ENCODE peak calls at places on chromosome X, in five cellular contexts. H is astrocyte, Y is cardiac muscle cell, M is kidney, I is OCI-LY7. G is an unnamed sample.

GRCh38 chrX:107429090-107429489 is 20.4 kb upstream of the FRMPD3 start:
- DNase-seq in H (no peak), Y (peak; percentile 53), M (no peak), I (peak; percentile 53), G (no peak)

GRCh38 chrX:146581981-146582712 is 227.4 kb upstream of the CXorf51B start:
- DNase-seq in H (no peak), Y (peak; percentile 7), M (no peak), I (no peak), G (no peak)

GRCh38 chrX:9682456-9682855 is 83.2 kb downstream of the GPR143 start:
- DNase-seq in H (no peak), Y (peak; percentile 53), M (no peak), I (no peak), G (no peak)

GRCh38 chrX:63418211-63418610 is 67.1 kb upstream of the SPIN4 start:
- DNase-seq in H (no peak), Y (no peak), M (no peak), I (no peak), G (no peak)

GRCh38 chrX:103356023-103356798 is at the start of gene TCEAL9:
- DNase-seq in H (peak; percentile 74), Y (peak; percentile 88), M (peak; percentile 81), I (peak; percentile 5), G (peak; percentile 42)

GRCh38 chrX:7580127-7580526 is 262.8 kb upstream of the VCX start:
- DNase-seq in H (no peak), Y (peak; percentile 31), M (no peak), I (no peak), G (no peak)

GRCh38 chrX:55908685-55909212 is 191.2 kb downstream of the RRAGB start:
- DNase-seq in H (no peak), Y (peak; percentile 35), M (peak; percentile 27), I (no peak), G (no peak)

GRCh38 chrX:17361620-17362019 is 13.4 kb upstream of the NHS start:
- DNase-seq in H (no peak), Y (no peak), M (no peak), I (peak; percentile 23), G (no peak)

GRCh38 chrX:15525664-15526416 is 25.2 kb downstream of the BMX start:
- DNase-seq in H (no peak), Y (no peak), M (no peak), I (no peak), G (no peak)

GRCh38 chrX:151398346-151398745 is 1.3 kb downstream of the VMA21 start:
- DNase-seq in H (no peak), Y (no peak), M (no peak), I (peak; percentile 1), G (no peak)

GRCh38 chrX:43971966-43972961 is 926 bp downstream of the NDP start:
- DNase-seq in H (peak; percentile 34), Y (no peak), M (no peak), I (no peak), G (no peak)

GRCh38 chrX:64885850-64886249 is 90.4 kb downstream of the ZC4H2 start:
- DNase-seq in H (no peak), Y (peak; percentile 1), M (no peak), I (peak; percentile 37), G (no peak)

GRCh38 chrX:107714196-107714811 is 61.3 kb downstream of the TSC22D3 start:
- DNase-seq in H (no peak), Y (no peak), M (no peak), I (no peak), G (no peak)

GRCh38 chrX:51192104-51192503 is 140.5 kb upstream of the NUDT10 start:
- DNase-seq in H (no peak), Y (no peak), M (no peak), I (no peak), G (no peak)

GRCh38 chrX:30627818-30628652 is 25.2 kb upstream of the GK start:
- DNase-seq in H (no peak), Y (no peak), M (no peak), I (no peak), G (no peak)

GRCh38 chrX:154367474-154368308 is 6.7 kb downstream of the FLNA start:
- DNase-seq in H (no peak), Y (no peak), M (no peak), I (no peak), G (no peak)

GRCh38 chrX:53939127-53939526 is 105.1 kb downstream of the PHF8 start:
- DNase-seq in H (no peak), Y (no peak), M (no peak), I (no peak), G (no peak)

GRCh38 chrX:153608376-153608775 is 9.4 kb upstream of the CCNQ start:
- DNase-seq in H (no peak), Y (no peak), M (no peak), I (no peak), G (no peak)

GRCh38 chrX:17328837-17329236 is 46.2 kb upstream of the NHS start:
- DNase-seq in H (no peak), Y (no peak), M (no peak), I (no peak), G (no peak)

GRCh38 chrX:123340691-123341090 is 156.6 kb downstream of the GRIA3 start:
- DNase-seq in H (no peak), Y (no peak), M (no peak), I (no peak), G (no peak)

GRCh38 chrX:19063030-19063429 is 59.2 kb downstream of the ADGRG2 start:
- DNase-seq in H (peak; percentile 21), Y (no peak), M (no peak), I (no peak), G (no peak)

GRCh38 chrX:17500145-17500579 is 125.2 kb downstream of the NHS start:
- DNase-seq in H (peak; percentile 89), Y (no peak), M (no peak), I (no peak), G (no peak)

GRCh38 chrX:150364347-150365050 is 1.4 kb downstream of the MAMLD1 start:
- DNase-seq in H (no peak), Y (peak; percentile 33), M (peak; percentile 77), I (no peak), G (peak; percentile 16)

GRCh38 chrX:8815460-8816065 is 14.4 kb upstream of the FAM9A start:
- DNase-seq in H (peak; percentile 8), Y (peak; percentile 77), M (no peak), I (peak; percentile 39), G (no peak)

GRCh38 chrX:71542411-71542810 is 9.5 kb downstream of the OGT start:
- DNase-seq in H (peak; percentile 51), Y (no peak), M (no peak), I (no peak), G (no peak)

GRCh38 chrX:18490816-18491215 is 65.4 kb downstream of the CDKL5 start:
- DNase-seq in H (no peak), Y (no peak), M (no peak), I (no peak), G (no peak)

GRCh38 chrX:46376246-46376885 is 168.9 kb downstream of the ZNF674 start:
- DNase-seq in H (peak; percentile 42), Y (peak; percentile 48), M (no peak), I (peak; percentile 6), G (no peak)

GRCh38 chrX:154380153-154380552 is 1.1 kb downstream of the EMD start:
- DNase-seq in H (no peak), Y (no peak), M (no peak), I (no peak), G (no peak)

GRCh38 chrX:14235004-14235403 is 205.3 kb upstream of the GEMIN8 start:
- DNase-seq in H (no peak), Y (no peak), M (no peak), I (no peak), G (no peak)

GRCh38 chrX:15848576-15848975 is 6.0 kb downstream of the AP1S2 start:
- DNase-seq in H (peak; percentile 28), Y (no peak), M (no peak), I (no peak), G (no peak)

GRCh38 chrX:38220024-38220935 is at the start of gene SRPX:
- DNase-seq in H (peak; percentile 34), Y (peak; percentile 65), M (peak; percentile 70), I (no peak), G (peak; percentile 30)

GRCh38 chrX:72545990-72546389 is 26.7 kb downstream of the HDAC8 start:
- DNase-seq in H (no peak), Y (no peak), M (no peak), I (no peak), G (no peak)

GRCh38 chrX:102959471-102959870 is 22.4 kb downstream of the RAB40AL start:
- DNase-seq in H (peak; percentile 77), Y (no peak), M (no peak), I (no peak), G (no peak)

DNA sequence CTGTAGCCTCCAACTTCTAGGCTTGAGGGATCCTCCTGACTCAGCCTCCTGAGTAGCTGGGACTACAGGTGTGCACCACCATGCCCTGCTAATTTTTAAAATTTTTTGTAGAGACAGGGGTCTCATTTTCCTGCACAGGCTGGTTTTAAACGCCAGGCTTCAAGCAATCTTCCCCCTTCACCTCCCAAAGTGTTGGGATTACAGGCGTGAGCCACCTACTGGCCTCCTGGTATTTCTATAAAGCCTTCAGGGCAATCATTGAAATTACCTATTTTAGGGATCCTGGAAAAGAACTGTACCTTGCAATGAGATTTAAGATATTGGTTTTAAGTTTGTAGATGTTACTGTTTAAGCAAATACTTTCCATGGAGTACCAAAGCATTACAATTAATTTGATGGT is 13.5 kb upstream of the PLS3 start:
- DNase-seq in H (no peak), Y (no peak), M (no peak), I (no peak), G (no peak)
- TF ChIP-seq CTCF in H (no peak), Y (no peak), M (no peak), I (no peak), G (no peak)

GRCh38 chrX:155953055-155953454 is 44.4 kb upstream of the IL9R start:
- DNase-seq in H (no peak), Y (no peak), M (no peak), I (no peak), G (no peak)
- H3K9me3 ChIP-seq in H (peaks cover 3% of the 10 kb centered on the region), Y (no peaks in the 10 kb centered on the region), M (no peaks in the 10 kb centered on the region), I (no peaks in the 10 kb centered on the region), G (no peaks in the 10 kb centered on the region)

GRCh38 chrX:40081679-40082068 is 16.1 kb downstream of the BCOR start:
- DNase-seq in H (no peak), Y (no peak), M (no peak), I (no peak), G (no peak)
- H3K4me1 ChIP-seq in H (peaks cover 23% of the 10 kb centered on the region), Y (peaks cover 30% of the 10 kb centered on the region), M (peaks cover 18% of the 10 kb centered on the region), I (peaks cover 33% of the 10 kb centered on the region), G (peaks cover 67% of the 10 kb centered on the region)

GRCh38 chrX:68807818-68808217 is 21.0 kb upstream of the EFNB1 start:
- DNase-seq in H (no peak), Y (peak; percentile 38), M (no peak), I (no peak), G (no peak)
- TF ChIP-seq CTCF in H (no peak), Y (peak; percentile 25), M (peak; percentile 43), I (no peak), G (peak; percentile 63)

G was measured in left ventricle myocardium inferior.